ENCODE peak calls at places on chromosomes 4 and X, in six cellular contexts. One of them, this sample, is unnamed. For H3K27me3, the result is how much of the 10 kb centered on the place peaks cover.

GRCh38 chr4:75916091-75916661 is 13.9 kb upstream of the PPEF2 start:
- DNase-seq in neuronal stem cell: peak
- DNase-seq in mesenchymal stem cell: peak
- DNase-seq in IMR-90: peak
- DNase-seq in H9: peak
- DNase-seq in H1: no peak
- DNase-seq in this sample: peak

GRCh38 chrX:24483596-24483995 is 18.5 kb downstream of the PDK3 start:
- DNase-seq in neuronal stem cell: no peak
- DNase-seq in H1: no peak
- DNase-seq in mesenchymal stem cell: no peak
- DNase-seq in IMR-90: no peak
- DNase-seq in H9: no peak
- DNase-seq in this sample: no peak

GRCh38 chr4:185096032-185096653 is 46.9 kb upstream of the SLC25A4 start:
- DNase-seq in mesenchymal stem cell: peak
- DNase-seq in H9: no peak
- DNase-seq in IMR-90: peak
- DNase-seq in H1: no peak
- DNase-seq in neuronal stem cell: no peak
- DNase-seq in this sample: no peak

GRCh38 chrX:69556094-69557011 is 52.2 kb downstream of the NALF2 start:
- DNase-seq in IMR-90: no peak
- DNase-seq in neuronal stem cell: peak
- DNase-seq in mesenchymal stem cell: peak
- DNase-seq in H1: peak
- DNase-seq in H9: peak
- DNase-seq in this sample: peak

GRCh38 chr4:1285790-1286553 is 3.7 kb upstream of the MAEA start:
- DNase-seq in mesenchymal stem cell: peak
- DNase-seq in neuronal stem cell: no peak
- DNase-seq in H9: peak
- DNase-seq in H1: no peak
- DNase-seq in IMR-90: peak
- DNase-seq in this sample: no peak

GRCh38 chr4:145492376-145492775 is 10.7 kb downstream of the SMAD1 start:
- DNase-seq in H9: no peak
- DNase-seq in IMR-90: no peak
- DNase-seq in mesenchymal stem cell: no peak
- DNase-seq in H1: no peak
- DNase-seq in neuronal stem cell: no peak
- DNase-seq in this sample: no peak

GRCh38 chrX:122625821-122626220 is 558.3 kb upstream of the GRIA3 start:
- DNase-seq in H9: no peak
- DNase-seq in neuronal stem cell: no peak
- DNase-seq in mesenchymal stem cell: peak
- DNase-seq in H1: no peak
- DNase-seq in IMR-90: peak
- DNase-seq in this sample: no peak

GRCh38 chr4:23881052-23881501 is 8.8 kb downstream of the PPARGC1A start:
- DNase-seq in IMR-90: no peak
- DNase-seq in H9: no peak
- DNase-seq in neuronal stem cell: no peak
- DNase-seq in H1: no peak
- DNase-seq in mesenchymal stem cell: peak
- DNase-seq in this sample: peak

GRCh38 chr4:87309625-87310024 is 13.1 kb downstream of the HSD17B13 start:
- DNase-seq in neuronal stem cell: no peak
- DNase-seq in mesenchymal stem cell: no peak
- DNase-seq in H1: no peak
- DNase-seq in IMR-90: no peak
- DNase-seq in H9: no peak
- DNase-seq in this sample: no peak

GRCh38 chr4:83852085-83852451 is 316.2 kb downstream of the GPAT3 start:
- DNase-seq in H1: no peak
- DNase-seq in H9: no peak
- DNase-seq in IMR-90: peak
- DNase-seq in neuronal stem cell: no peak
- DNase-seq in mesenchymal stem cell: peak
- DNase-seq in this sample: no peak

GRCh38 chr4:3321295-3321889 is 28.6 kb downstream of the RGS12 start:
- DNase-seq in H1: no peak
- DNase-seq in IMR-90: no peak
- DNase-seq in neuronal stem cell: no peak
- DNase-seq in mesenchymal stem cell: no peak
- DNase-seq in H9: no peak
- DNase-seq in this sample: no peak

GRCh38 chr4:58209576-58209975 is 1099.4 kb upstream of the IGFBP7 start:
- DNase-seq in H9: no peak
- DNase-seq in H1: no peak
- DNase-seq in neuronal stem cell: peak
- DNase-seq in IMR-90: no peak
- DNase-seq in mesenchymal stem cell: no peak
- DNase-seq in this sample: no peak

GRCh38 chrX:120823554-120823953 is 52.1 kb downstream of the CT47B1 start:
- DNase-seq in H1: no peak
- DNase-seq in mesenchymal stem cell: no peak
- DNase-seq in neuronal stem cell: no peak
- DNase-seq in IMR-90: no peak
- DNase-seq in H9: no peak
- DNase-seq in this sample: no peak

GRCh38 chr4:74543247-74543670 is 98.3 kb downstream of the AREG start:
- DNase-seq in H1: no peak
- DNase-seq in neuronal stem cell: no peak
- DNase-seq in IMR-90: no peak
- DNase-seq in H9: no peak
- DNase-seq in mesenchymal stem cell: no peak
- DNase-seq in this sample: no peak

GRCh38 chr4:40223343-40223742 is 26.5 kb downstream of the RHOH start:
- DNase-seq in H1: no peak
- DNase-seq in mesenchymal stem cell: no peak
- DNase-seq in neuronal stem cell: no peak
- DNase-seq in H9: no peak
- DNase-seq in IMR-90: no peak
- DNase-seq in this sample: no peak

GRCh38 chr4:104829761-104830160 is 316.9 kb upstream of the TET2 start:
- DNase-seq in IMR-90: no peak
- DNase-seq in mesenchymal stem cell: no peak
- DNase-seq in neuronal stem cell: no peak
- DNase-seq in H1: no peak
- DNase-seq in H9: no peak
- DNase-seq in this sample: no peak

GRCh38 chr4:10582966-10583365 is 101.6 kb downstream of the CLNK start:
- DNase-seq in neuronal stem cell: no peak
- DNase-seq in H9: no peak
- DNase-seq in mesenchymal stem cell: peak
- DNase-seq in IMR-90: no peak
- DNase-seq in H1: no peak
- DNase-seq in this sample: peak
- H3K27me3 ChIP-seq in neuronal stem cell: under half
- H3K27me3 ChIP-seq in H9: under half
- H3K27me3 ChIP-seq in mesenchymal stem cell: under half
- H3K27me3 ChIP-seq in IMR-90: under half
- H3K27me3 ChIP-seq in H1: under half
- H3K27me3 ChIP-seq in this sample: under half

GRCh38 chr4:48305508-48305907 is 35.8 kb upstream of the SLAIN2 start:
- DNase-seq in mesenchymal stem cell: no peak
- DNase-seq in neuronal stem cell: no peak
- DNase-seq in H1: no peak
- DNase-seq in H9: no peak
- DNase-seq in IMR-90: no peak
- DNase-seq in this sample: no peak
- H4K91ac ChIP-seq in mesenchymal stem cell: no peak
- H4K91ac ChIP-seq in neuronal stem cell: no peak
- H4K91ac ChIP-seq in H1: no peak
- H4K91ac ChIP-seq in H9: no peak
- H4K91ac ChIP-seq in IMR-90: no peak
- H4K91ac ChIP-seq in this sample: no peak

GRCh38 chrX:137031517-137032377 is 2.0 kb downstream of the GPR101 start:
- DNase-seq in mesenchymal stem cell: peak
- DNase-seq in H9: peak
- DNase-seq in H1: no peak
- DNase-seq in neuronal stem cell: no peak
- DNase-seq in IMR-90: peak
- DNase-seq in this sample: peak
- H3K27me3 ChIP-seq in mesenchymal stem cell: half or more
- H3K27me3 ChIP-seq in H9: half or more
- H3K27me3 ChIP-seq in H1: under half
- H3K27me3 ChIP-seq in neuronal stem cell: half or more
- H3K27me3 ChIP-seq in IMR-90: under half
- H3K27me3 ChIP-seq in this sample: under half

GRCh38 chrX:3717742-3718420 is 4.4 kb upstream of the PRKX start:
- DNase-seq in IMR-90: peak
- DNase-seq in mesenchymal stem cell: no peak
- DNase-seq in neuronal stem cell: no peak
- DNase-seq in H1: no peak
- DNase-seq in H9: no peak
- DNase-seq in this sample: no peak
- H4K91ac ChIP-seq in IMR-90: no peak
- H4K91ac ChIP-seq in mesenchymal stem cell: no peak
- H4K91ac ChIP-seq in neuronal stem cell: no peak
- H4K91ac ChIP-seq in H1: no peak
- H4K91ac ChIP-seq in H9: no peak
- H4K91ac ChIP-seq in this sample: no peak

DNA sequence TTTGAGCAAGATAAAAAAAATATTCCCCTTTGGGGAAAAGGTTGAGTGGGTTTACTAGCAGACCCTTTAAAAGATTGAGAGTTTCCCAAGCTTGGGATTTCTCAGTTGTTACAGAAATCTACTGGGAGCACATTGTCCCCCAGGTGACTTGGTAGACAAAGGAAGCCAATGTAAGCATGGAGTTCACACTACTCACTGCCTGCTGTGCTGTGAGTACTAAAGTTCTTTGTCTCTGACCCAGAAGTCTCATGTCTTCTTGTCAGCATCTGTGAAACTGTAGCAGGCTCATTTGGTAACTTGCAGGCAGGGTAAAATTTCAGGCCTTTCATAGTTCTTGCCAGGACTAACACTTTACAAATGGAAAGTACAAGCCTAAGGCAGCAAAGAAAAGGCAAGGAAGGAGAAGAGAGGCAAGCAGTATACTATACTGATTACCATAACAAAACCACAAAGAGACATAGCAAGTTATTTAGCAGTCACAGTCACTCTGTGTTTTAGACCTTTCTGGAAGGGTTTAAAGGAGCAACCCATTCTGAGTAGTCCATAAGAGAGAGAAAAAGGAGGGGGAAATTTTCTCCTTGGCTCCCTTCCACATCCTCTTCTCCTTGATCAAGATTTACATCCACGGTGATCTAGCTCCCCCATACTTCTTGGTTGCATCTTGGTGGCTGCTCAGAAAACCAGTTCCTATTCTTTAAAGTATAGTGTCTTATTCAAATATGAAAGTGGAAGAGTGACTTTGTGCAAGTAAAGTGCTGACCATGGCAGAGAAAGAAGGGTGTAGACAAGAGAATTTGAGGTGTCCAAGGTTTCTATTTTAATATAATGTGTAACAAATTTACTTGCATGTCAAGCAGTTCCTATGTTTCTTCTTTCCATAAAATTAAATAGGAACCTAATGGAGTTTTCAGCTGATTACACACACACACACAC is 160.0 kb upstream of the PDE5A start:
- DNase-seq in H1: no peak
- DNase-seq in IMR-90: no peak
- DNase-seq in neuronal stem cell: no peak
- DNase-seq in mesenchymal stem cell: no peak
- DNase-seq in H9: peak
- DNase-seq in this sample: no peak
- H3K27me3 ChIP-seq in H1: under half
- H3K27me3 ChIP-seq in IMR-90: under half
- H3K27me3 ChIP-seq in neuronal stem cell: under half
- H3K27me3 ChIP-seq in mesenchymal stem cell: under half
- H3K27me3 ChIP-seq in H9: under half
- H3K27me3 ChIP-seq in this sample: under half